ENCODE peak calls at places on chromosomes 6 and 20, in ten cellular contexts. X is substantia nigra; Q is left cardiac atrium; J is brain pericyte; T is putamen; V is AG04450; U is neural progenitor cell; E is NCI-H446 treated with DMSO at 0.1 percent for 48 hours; Z is tibial artery; S is stimulated activated naive CD8-positive, alpha-beta T cell treated with anti-CD3 and anti-CD28 coated beads, Interleukin-15, Interleukin-2, amounts not matched to agents 100 U/mL and 50 U/mL, for 24 hours. I is an unnamed sample.

GRCh38 chr20:62220666-62221568 is 839 bp upstream of the HRH3 start:
- DNase-seq in Z (no peak), V (no peak), S (no peak), E (no peak), J (no peak), X (no peak), U (peak), T (no peak), Q (no peak), I (no peak)

GRCh38 chr20:14295238-14295637 is 42.2 kb downstream of the FLRT3 start:
- DNase-seq in V (no peak), Q (no peak), E (no peak), J (no peak), U (no peak), X (no peak), S (no peak), T (no peak), Z (no peak), I (no peak)

GRCh38 chr20:18258126-18258860 is 30.0 kb upstream of the ZNF133 start:
- DNase-seq in J (no peak), Z (no peak), X (no peak), T (no peak), V (no peak), E (no peak), U (peak), Q (no peak), S (no peak), I (no peak)

GRCh38 chr20:37446286-37447032 is 74.6 kb upstream of the NNAT start:
- DNase-seq in T (no peak), X (no peak), E (no peak), Q (no peak), J (no peak), Z (no peak), S (no peak), U (no peak), V (no peak), I (no peak)

GRCh38 chr6:7228662-7229375 is 84.2 kb downstream of the SSR1 start:
- DNase-seq in Q (no peak), S (no peak), V (no peak), E (no peak), T (no peak), Z (no peak), X (no peak), J (no peak), U (no peak), I (no peak)

GRCh38 chr20:35820715-35821114 is 48.9 kb downstream of the PHF20 start:
- DNase-seq in T (no peak), S (no peak), E (no peak), X (no peak), V (no peak), Q (no peak), U (no peak), Z (no peak), J (no peak), I (no peak)

GRCh38 chr20:39381598-39381997 is 419.5 kb downstream of the DHX35 start:
- DNase-seq in T (no peak), V (no peak), X (no peak), Z (no peak), E (no peak), S (no peak), Q (no peak), J (no peak), U (peak), I (no peak)

GRCh38 chr6:91278416-91278815 is 691.5 kb upstream of the MAP3K7 start:
- DNase-seq in S (no peak), T (no peak), Z (no peak), U (no peak), E (no peak), X (no peak), Q (no peak), V (no peak), J (no peak), I (no peak)

GRCh38 chr6:167758309-167759023 is 68.2 kb upstream of the AFDN start:
- DNase-seq in E (no peak), S (no peak), Z (peak), Q (no peak), V (no peak), J (no peak), X (no peak), U (no peak), T (no peak), I (no peak)

GRCh38 chr6:88442731-88443130 is 276.6 kb upstream of the CNR1 start:
- DNase-seq in V (no peak), S (no peak), T (no peak), Z (no peak), X (no peak), Q (no peak), E (no peak), J (no peak), U (no peak), I (no peak)

GRCh38 chr6:90811596-90812226 is 224.8 kb upstream of the MAP3K7 start:
- DNase-seq in S (no peak), Z (no peak), Q (no peak), T (no peak), X (no peak), J (no peak), V (no peak), U (no peak), E (no peak), I (no peak)

GRCh38 chr6:44377971-44378370 is 9.5 kb upstream of the CDC5L start:
- DNase-seq in J (no peak), U (no peak), S (no peak), V (no peak), E (no peak), T (no peak), Z (no peak), X (no peak), Q (no peak), I (no peak)

GRCh38 chr6:31651602-31652191 is 764 bp downstream of the BAG6 start:
- DNase-seq in V (no peak), U (peak), Q (peak), Z (peak), T (no peak), E (peak), X (no peak), J (no peak), S (no peak), I (peak)

GRCh38 chr20:53935353-53936084 is 134.9 kb downstream of the BCAS1 start:
- DNase-seq in J (no peak), X (no peak), Z (no peak), T (no peak), Q (no peak), U (no peak), S (no peak), E (no peak), V (no peak), I (no peak)

GRCh38 chr6:110528051-110528929 is 51.9 kb upstream of the SLC22A16 start:
- DNase-seq in Q (no peak), U (peak), V (no peak), J (no peak), Z (no peak), X (peak), S (peak), T (peak), E (peak), I (peak)